ENCODE peak calls at places on chromosomes 13 and 19, in six cellular contexts. M, X, S, R, V and O are unnamed samples.

GRCh38 chr13:48679941-48680630 is 26.4 kb downstream of the CYSLTR2 start:
- DNase-seq in M (no peak), R (no peak), X (no peak), S (no peak), V (no peak), O (no peak)

GRCh38 chr13:35512271-35512920 is 35.9 kb upstream of the MAB21L1 start:
- DNase-seq in S (no peak), X (no peak), R (peak; percentile 90), M (no peak), V (no peak), O (no peak)

GRCh38 chr19:58399903-58400637 is 4.6 kb downstream of the RNF225 start:
- DNase-seq in M (peak; percentile 43), V (no peak), X (no peak), S (no peak), R (no peak), O (no peak)

GRCh38 chr19:19171821-19172532 is 1.9 kb upstream of the MEF2B start:
- DNase-seq in V (no peak), R (no peak), S (no peak), M (no peak), X (peak; percentile 66), O (peak; percentile 59)

GRCh38 chr19:56671613-56671994 is at the start of gene ZNF835:
- DNase-seq in R (peak; percentile 18), X (peak; percentile 40), S (peak; percentile 86), M (peak; percentile 96), V (no peak), O (no peak)

GRCh38 chr19:17522988-17523872 is 11.8 kb downstream of the PGLS start:
- DNase-seq in V (no peak), M (no peak), S (no peak), X (peak; percentile 90), R (no peak), O (no peak)

GRCh38 chr19:16901491-16902175 is 12.8 kb downstream of the F2RL3 start:
- DNase-seq in S (no peak), X (no peak), R (no peak), M (no peak), V (no peak), O (no peak)

GRCh38 chr13:96751089-96751488 is 243.2 kb downstream of the OXGR1 start:
- DNase-seq in V (no peak), X (no peak), R (no peak), S (no peak), M (no peak), O (no peak)

GRCh38 chr19:18473706-18474087 is 35.8 kb upstream of the ISYNA1 start:
- DNase-seq in V (no peak), R (no peak), M (no peak), X (no peak), S (no peak), O (no peak)

GRCh38 chr13:43567608-43568007 is 219.2 kb downstream of the ENOX1 start:
- DNase-seq in V (no peak), R (peak; percentile 58), X (no peak), S (no peak), M (no peak), O (no peak)

GRCh38 chr19:49422407-49423277 is 599 bp downstream of the PTH2 start:
- DNase-seq in V (peak; percentile 61), R (no peak), M (no peak), X (peak; percentile 54), S (peak; percentile 79), O (peak; percentile 15)

GRCh38 chr13:64289702-64290101 is 2874.1 kb upstream of the PCDH20 start:
- DNase-seq in M (no peak), R (no peak), V (no peak), X (no peak), S (no peak), O (no peak)

GRCh38 chr19:48656840-48657474 is 11.0 kb upstream of the CA11 start:
- DNase-seq in X (no peak), R (peak; percentile 84), V (no peak), M (no peak), S (no peak), O (no peak)

GRCh38 chr19:2575734-2576481 is 100.0 kb downstream of the GADD45B start:
- DNase-seq in S (no peak), V (no peak), R (no peak), X (no peak), M (no peak), O (peak; percentile 9)

GRCh38 chr19:14943601-14944000 is 2.3 kb downstream of the OR7C2 start:
- DNase-seq in S (no peak), X (peak; percentile 39), M (no peak), V (no peak), R (no peak), O (no peak)

GRCh38 chr13:21986602-21987001 is 315.7 kb downstream of the FGF9 start:
- DNase-seq in V (no peak), M (no peak), X (no peak), R (no peak), S (no peak), O (no peak)

GRCh38 chr13:113887700-113888201 is 23.9 kb upstream of the GAS6 start:
- DNase-seq in M (no peak), V (no peak), X (no peak), S (no peak), R (no peak), O (no peak)

GRCh38 chr13:28401303-28402056 is 93.4 kb downstream of the FLT1 start:
- DNase-seq in X (peak; percentile 34), R (no peak), S (no peak), M (no peak), V (no peak), O (no peak)

GRCh38 chr13:76157926-76158325 is 521.8 kb downstream of the LMO7 start:
- DNase-seq in V (no peak), R (no peak), S (no peak), M (no peak), X (no peak), O (no peak)

GRCh38 chr13:68359105-68359504 is 1129.0 kb upstream of the PCDH9 start:
- DNase-seq in M (no peak), R (no peak), V (no peak), X (no peak), S (no peak), O (no peak)

GRCh38 chr13:23392925-23393645 is 40.4 kb downstream of the SACS start:
- DNase-seq in R (no peak), M (no peak), X (no peak), V (no peak), S (no peak), O (no peak)

GRCh38 chr19:41703602-41704293 is 4.7 kb upstream of the CEACAM5 start:
- DNase-seq in M (no peak), R (no peak), S (no peak), X (no peak), V (no peak), O (no peak)